ENCODE peak calls at places on chromosomes 2 and 18, in nine cellular contexts. R, L, J, X, S, C, W, Z and P are unnamed samples.

GRCh38 chr2:9824956-9825720 is 18.1 kb upstream of the TAF1B start:
- DNase-seq in R (no peak), L (no peak), J (no peak), X (no peak), S (no peak), C (no peak), W (peak), Z (no peak), P (no peak)

GRCh38 chr2:235216901-235217300 is 265.1 kb downstream of the SH3BP4 start:
- DNase-seq in R (no peak), L (no peak), J (no peak), X (no peak), S (no peak), C (no peak), W (no peak), Z (no peak), P (no peak)

GRCh38 chr2:30272761-30273573 is 41.6 kb downstream of the LBH start:
- DNase-seq in R (no peak), L (no peak), J (no peak), X (no peak), S (no peak), C (no peak), W (peak), Z (no peak), P (no peak)

GRCh38 chr18:21179590-21180220 is 62.3 kb upstream of the GREB1L start:
- DNase-seq in R (peak), L (peak), J (no peak), X (peak), S (no peak), C (peak), W (peak), Z (peak), P (no peak)

GRCh38 chr2:65263257-65263656 is 35.6 kb downstream of the ACTR2 start:
- DNase-seq in R (no peak), L (no peak), J (no peak), X (no peak), S (no peak), C (no peak), W (no peak), Z (no peak), P (no peak)

GRCh38 chr2:67237288-67237687 is 159.8 kb upstream of the ETAA1 start:
- DNase-seq in R (no peak), L (no peak), J (no peak), X (no peak), S (no peak), C (no peak), W (no peak), Z (no peak), P (no peak)

GRCh38 chr18:70499218-70499691 is 210.4 kb downstream of the SOCS6 start:
- DNase-seq in R (no peak), L (no peak), J (no peak), X (no peak), S (peak), C (no peak), W (no peak), Z (no peak), P (no peak)

GRCh38 chr2:2940702-2941655 is 436.6 kb downstream of the EIPR1 start:
- DNase-seq in R (no peak), L (no peak), J (no peak), X (no peak), S (no peak), C (no peak), W (no peak), Z (no peak), P (no peak)

GRCh38 chr2:217743980-217744761 is 258.6 kb downstream of the TNS1 start:
- DNase-seq in R (peak), L (no peak), J (no peak), X (no peak), S (no peak), C (no peak), W (no peak), Z (no peak), P (no peak)

GRCh38 chr2:2577366-2577765 is 246.3 kb upstream of the MYT1L start:
- DNase-seq in R (no peak), L (no peak), J (no peak), X (peak), S (no peak), C (no peak), W (no peak), Z (peak), P (no peak)

GRCh38 chr2:127649684-127650040 is 3.7 kb downstream of the GPR17 start:
- DNase-seq in R (peak), L (peak), J (peak), X (peak), S (no peak), C (peak), W (peak), Z (peak), P (peak)

GRCh38 chr2:1052671-1053270 is 102.1 kb downstream of the SNTG2 start:
- DNase-seq in R (no peak), L (no peak), J (no peak), X (no peak), S (no peak), C (no peak), W (no peak), Z (no peak), P (no peak)

GRCh38 chr2:86556508-86556907 is 6.7 kb downstream of the CHMP3 start:
- DNase-seq in R (no peak), L (no peak), J (no peak), X (no peak), S (peak), C (no peak), W (no peak), Z (no peak), P (no peak)

GRCh38 chr2:221965806-221966205 is 333.0 kb downstream of the PAX3 start:
- DNase-seq in R (no peak), L (no peak), J (no peak), X (no peak), S (no peak), C (no peak), W (no peak), Z (no peak), P (no peak)

GRCh38 chr2:67846341-67847070 is 216.3 kb downstream of the C1D start:
- DNase-seq in R (peak), L (peak), J (no peak), X (peak), S (no peak), C (peak), W (peak), Z (peak), P (peak)

GRCh38 chr18:44859751-44860458 is 179.2 kb downstream of the SETBP1 start:
- DNase-seq in R (no peak), L (no peak), J (no peak), X (no peak), S (no peak), C (no peak), W (no peak), Z (no peak), P (no peak)

GRCh38 chr18:12442946-12443345 is 35.2 kb downstream of the PRELID3A start:
- DNase-seq in R (no peak), L (no peak), J (no peak), X (no peak), S (no peak), C (no peak), W (peak), Z (no peak), P (no peak)

GRCh38 chr2:14633451-14634211 is 1.1 kb downstream of the LRATD1 start:
- DNase-seq in R (peak), L (peak), J (no peak), X (no peak), S (peak), C (no peak), W (no peak), Z (no peak), P (peak)

GRCh38 chr2:215527738-215528137 is 91.9 kb upstream of the FN1 start:
- DNase-seq in R (no peak), L (no peak), J (no peak), X (no peak), S (no peak), C (no peak), W (no peak), Z (no peak), P (no peak)

GRCh38 chr2:113974727-113975126 is 84.8 kb downstream of the ACTR3 start:
- DNase-seq in R (no peak), L (no peak), J (no peak), X (no peak), S (no peak), C (no peak), W (no peak), Z (no peak), P (no peak)

GRCh38 chr2:50118951-50119702 is 912.8 kb downstream of the NRXN1 start:
- DNase-seq in R (no peak), L (no peak), J (no peak), X (no peak), S (no peak), C (no peak), W (no peak), Z (no peak), P (no peak)

GRCh38 chr2:101515512-101515911 is 40.6 kb upstream of the RFX8 start:
- DNase-seq in R (no peak), L (peak), J (no peak), X (peak), S (no peak), C (peak), W (peak), Z (no peak), P (peak)

GRCh38 chr2:69097908-69098655 is 85.1 kb downstream of the ANTXR1 start:
- DNase-seq in R (no peak), L (no peak), J (no peak), X (no peak), S (no peak), C (no peak), W (no peak), Z (no peak), P (no peak)

GRCh38 chr2:69099541-69099940 is 86.6 kb downstream of the ANTXR1 start:
- DNase-seq in R (no peak), L (no peak), J (no peak), X (no peak), S (no peak), C (no peak), W (peak), Z (no peak), P (no peak)

GRCh38 chr2:69096326-69097095 is 83.5 kb downstream of the ANTXR1 start:
- DNase-seq in R (no peak), L (no peak), J (no peak), X (no peak), S (no peak), C (no peak), W (no peak), Z (no peak), P (no peak)

GRCh38 chr2:69095246-69095645 is 82.3 kb downstream of the ANTXR1 start:
- DNase-seq in R (no peak), L (no peak), J (no peak), X (peak), S (no peak), C (no peak), W (no peak), Z (no peak), P (no peak)

DNA sequence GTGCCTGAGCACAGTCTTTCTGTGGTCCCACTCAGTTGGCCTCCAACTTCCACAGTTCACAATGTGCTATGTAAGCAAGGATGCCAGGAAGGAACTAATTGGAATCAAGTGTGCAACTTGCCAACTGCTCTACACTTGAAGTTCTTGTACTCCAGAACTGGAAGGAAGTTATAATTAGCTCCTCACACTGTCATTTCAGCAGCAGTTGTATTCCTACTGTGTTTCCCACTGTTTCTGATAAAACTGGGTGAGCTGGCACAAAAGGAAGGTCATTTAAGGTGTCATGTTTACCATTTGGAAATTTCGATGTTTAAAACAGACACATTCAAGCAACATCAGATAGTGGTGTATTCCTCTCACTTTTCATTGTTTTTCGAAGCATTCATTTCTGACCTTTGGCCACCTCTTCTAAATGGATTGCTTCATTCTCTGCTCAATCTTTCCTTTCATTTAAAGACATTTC is 84.2 kb downstream of the ANTXR1 start:
- DNase-seq in R (peak), L (no peak), J (no peak), X (no peak), S (no peak), C (no peak), W (peak), Z (no peak), P (no peak)
- H3K27ac ChIP-seq in R (no peak), L (no peak), J (no peak), X (no peak), S (no peak), C (peak), W (no peak), Z (no peak), P (peak)

GRCh38 chr2:146323564-146323963 is 1521.3 kb upstream of the ACVR2A start:
- DNase-seq in R (no peak), L (no peak), J (no peak), X (no peak), S (no peak), C (no peak), W (no peak), Z (no peak), P (no peak)
- H3K4me3 ChIP-seq in R (no peak), L (no peak), J (no peak), X (no peak), S (no peak), C (no peak), W (no peak), Z (no peak), P (no peak)

DNA sequence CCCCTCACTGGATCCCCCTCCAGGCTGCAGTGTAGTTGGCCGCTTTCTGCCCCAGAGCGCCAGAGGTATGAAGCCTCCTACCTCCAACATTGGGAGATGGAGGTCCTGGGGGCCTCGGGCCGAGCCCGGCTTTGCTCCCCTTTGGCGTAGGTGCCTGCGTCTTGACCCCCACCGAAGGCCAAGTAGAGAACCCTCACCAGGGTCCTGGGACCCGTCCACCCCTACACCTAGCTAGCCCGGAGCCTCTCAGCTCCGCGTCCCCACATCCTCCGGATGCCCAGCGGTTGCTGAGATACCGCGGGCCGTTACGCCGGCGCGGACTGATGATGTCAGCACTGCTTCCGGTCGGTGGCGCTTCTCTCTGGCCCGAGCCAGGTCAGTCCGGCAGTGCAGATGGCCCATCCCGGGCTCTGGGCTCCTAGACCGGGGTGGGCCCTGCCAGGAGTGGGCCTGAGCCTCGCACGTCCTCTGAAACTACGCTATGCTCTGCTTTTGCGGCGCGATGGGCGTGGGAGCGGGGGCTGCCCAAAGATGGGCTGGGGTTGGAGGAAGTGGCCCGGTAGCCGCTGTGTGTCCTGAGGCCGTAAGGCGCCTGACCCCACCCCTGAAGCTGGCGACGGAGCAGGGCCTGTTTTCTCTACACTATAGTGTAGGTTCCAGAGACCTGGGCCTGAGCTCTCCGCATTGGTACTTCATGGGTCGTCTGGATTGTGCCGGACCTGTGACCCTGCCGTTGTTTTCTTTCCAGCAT is at the start of the genes GLB1L and STK16:
- DNase-seq in R (peak), L (peak), J (peak), X (peak), S (peak), C (peak), W (peak), Z (peak), P (peak)
- TF ChIP-seq POLR2A in R (no peak), L (peak), J (peak), X (peak), S (peak), C (peak), W (peak), Z (no peak), P (no peak)

GRCh38 chr18:13576598-13576997 is 149.8 kb downstream of the FAM210A start:
- DNase-seq in R (no peak), L (no peak), J (no peak), X (no peak), S (no peak), C (no peak), W (no peak), Z (no peak), P (no peak)
- H3K27ac ChIP-seq in R (no peak), L (no peak), J (no peak), X (no peak), S (no peak), C (peak), W (no peak), Z (no peak), P (no peak)

GRCh38 chr2:133717497-133717896 is 149.2 kb upstream of the NCKAP5 start:
- DNase-seq in R (no peak), L (no peak), J (no peak), X (no peak), S (no peak), C (no peak), W (no peak), Z (no peak), P (no peak)
- H3K4me3 ChIP-seq in R (no peak), L (no peak), J (no peak), X (no peak), S (no peak), C (no peak), W (no peak), Z (no peak), P (no peak)

GRCh38 chr2:70132244-70133126 is 45.2 kb downstream of the PCBP1 start:
- DNase-seq in R (peak), L (peak), J (no peak), X (peak), S (no peak), C (peak), W (peak), Z (peak), P (peak)
- TF ChIP-seq POLR2A in R (no peak), L (no peak), J (no peak), X (peak), S (peak), C (peak), W (peak), Z (no peak), P (no peak)